ENCODE peak calls at places on chromosome 17, in ten cellular contexts. O, Z, V, L, W, N, Q, P, D and M are unnamed samples.

GRCh38 chr17:67784364-67785121 is 40.8 kb upstream of the BPTF start:
- DNase-seq in O (no peak), Z (no peak), V (no peak), L (no peak), W (no peak), N (no peak), Q (no peak), P (no peak), D (no peak), M (no peak)

GRCh38 chr17:42720996-42721583 is 23.8 kb downstream of the EZH1 start:
- DNase-seq in O (no peak), Z (peak; percentile 83), V (peak; percentile 73), L (peak; percentile 75), W (no peak), N (no peak), Q (peak; percentile 24), P (peak; percentile 43), D (no peak), M (no peak)

GRCh38 chr17:48177816-48178215 is 70.2 kb downstream of the SNX11 start:
- DNase-seq in O (no peak), Z (no peak), V (no peak), L (no peak), W (no peak), N (no peak), Q (no peak), P (no peak), D (no peak), M (no peak)

GRCh38 chr17:15269087-15269486 is 4.0 kb upstream of the PMP22 start:
- DNase-seq in O (no peak), Z (no peak), V (no peak), L (no peak), W (no peak), N (no peak), Q (no peak), P (no peak), D (no peak), M (no peak)

GRCh38 chr17:37373530-37374159 is 2.1 kb upstream of the C17orf78 start:
- DNase-seq in O (no peak), Z (peak; percentile 88), V (peak; percentile 91), L (peak; percentile 74), W (peak; percentile 43), N (no peak), Q (peak; percentile 47), P (peak; percentile 78), D (peak; percentile 75), M (peak; percentile 42)

GRCh38 chr17:38885728-38886642 is 16.1 kb downstream of the LASP1 start:
- DNase-seq in O (no peak), Z (peak; percentile 90), V (peak; percentile 66), L (peak; percentile 75), W (peak; percentile 22), N (no peak), Q (no peak), P (no peak), D (no peak), M (no peak)

GRCh38 chr17:72879877-72880276 is 212.6 kb downstream of the SLC39A11 start:
- DNase-seq in O (no peak), Z (no peak), V (no peak), L (no peak), W (no peak), N (no peak), Q (no peak), P (no peak), D (no peak), M (no peak)

GRCh38 chr17:17004251-17004996 is 32.5 kb upstream of the TNFRSF13B start:
- DNase-seq in O (peak; percentile 19), Z (no peak), V (no peak), L (no peak), W (peak; percentile 12), N (peak; percentile 42), Q (no peak), P (no peak), D (no peak), M (no peak)

GRCh38 chr17:82927661-82928601 is 88.1 kb upstream of the ZNF750 start:
- DNase-seq in O (no peak), Z (no peak), V (no peak), L (no peak), W (no peak), N (peak; percentile 67), Q (no peak), P (no peak), D (no peak), M (no peak)

DNA sequence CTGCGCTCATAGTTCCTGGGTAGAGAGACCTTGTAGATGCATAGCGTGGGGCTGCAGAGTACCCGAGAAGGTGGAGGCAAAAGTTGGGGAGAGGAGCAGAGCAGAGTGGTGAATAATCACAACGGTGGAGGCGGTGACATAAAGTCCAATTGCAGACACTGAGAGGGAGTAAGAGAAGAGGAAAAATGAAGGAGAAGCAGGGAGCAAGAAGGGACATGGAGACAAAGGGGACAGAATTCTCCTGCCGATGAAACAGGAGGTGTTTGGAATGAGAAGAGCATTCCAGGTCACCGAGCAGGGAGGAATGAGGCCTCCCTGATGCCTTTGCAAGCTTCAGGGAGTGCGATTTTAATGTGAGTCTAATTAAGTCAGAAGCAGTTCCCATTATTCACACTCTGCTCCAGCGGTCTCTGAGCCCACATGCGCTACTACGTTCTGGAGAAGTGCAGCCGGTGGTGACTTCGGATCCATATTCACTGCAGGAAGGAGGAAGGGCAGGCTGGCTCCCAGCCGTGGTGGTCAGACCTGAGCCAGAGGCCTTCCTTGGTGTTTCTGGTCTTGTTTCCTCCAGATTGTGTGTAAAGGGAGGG is 108.0 kb upstream of the DNAH9 start:
- DNase-seq in O (no peak), Z (peak; percentile 67), V (no peak), L (no peak), W (no peak), N (no peak), Q (no peak), P (no peak), D (no peak), M (no peak)
- TF ChIP-seq CTCF in O (no peak), Z (no peak), V (no peak), L (no peak), W (no peak), N (no peak), Q (no peak), P (no peak), D (no peak), M (no peak)

DNA sequence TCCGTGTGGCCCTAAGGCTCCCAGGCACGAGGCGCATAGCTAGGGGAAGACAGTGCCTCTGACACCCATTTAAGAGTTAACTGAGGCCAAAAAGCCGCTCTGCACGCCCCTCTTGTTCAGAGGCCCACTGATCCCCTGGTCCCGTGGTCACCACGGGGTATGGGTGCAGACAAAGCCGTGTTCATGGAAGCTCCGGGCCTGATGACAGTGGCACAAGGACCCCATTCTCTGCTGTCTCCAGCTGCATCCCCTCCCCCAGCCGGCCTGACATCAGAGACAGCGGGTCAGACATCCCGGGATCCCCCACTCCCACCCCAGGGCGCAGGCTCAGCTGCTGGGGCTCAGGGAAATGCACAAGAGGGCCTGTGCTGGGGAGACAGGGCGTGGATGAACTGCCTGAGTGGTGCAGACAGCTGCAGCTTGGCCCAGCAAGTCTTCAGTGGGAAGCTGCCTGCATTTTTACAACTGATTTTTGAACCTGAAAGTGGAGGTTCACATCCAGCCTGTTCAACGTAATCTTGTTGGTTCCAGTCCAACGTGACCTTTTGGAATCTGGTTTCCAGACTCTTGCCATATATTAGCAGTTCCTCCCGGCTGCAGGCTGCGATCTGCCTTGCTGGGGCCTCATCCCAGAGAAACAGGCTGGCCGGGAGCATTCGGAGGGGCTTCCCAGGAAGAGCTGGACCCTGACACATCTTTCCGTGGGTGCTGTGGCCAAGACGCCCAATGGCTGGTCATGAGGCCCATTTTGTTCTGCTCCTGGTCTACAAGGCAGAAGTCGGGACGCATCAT is 9.7 kb upstream of the BAHCC1 start:
- DNase-seq in O (peak; percentile 28), Z (no peak), V (peak; percentile 57), L (no peak), W (peak; percentile 64), N (no peak), Q (no peak), P (no peak), D (no peak), M (no peak)
- H3K4me3 ChIP-seq in O (no peak overlapping the region), Z (no peak overlapping the region), V (no peak overlapping the region), L (no peak overlapping the region), W (no peak overlapping the region), N (no peak overlapping the region), Q (no peak overlapping the region), P (no peak overlapping the region), D (no peak overlapping the region), M (no peak overlapping the region)

GRCh38 chr17:58329035-58329807 is 626 bp upstream of the TSPOAP1 start:
- DNase-seq in O (peak; percentile 51), Z (peak; percentile 46), V (no peak), L (peak; percentile 73), W (no peak), N (peak; percentile 81), Q (no peak), P (no peak), D (no peak), M (no peak)
- TF ChIP-seq CTCF in O (no peak), Z (peak; percentile 26), V (peak; percentile 20), L (peak; percentile 32), W (no peak), N (peak; percentile 44), Q (no peak), P (peak; percentile 20), D (peak; percentile 31), M (peak; percentile 30)

GRCh38 chr17:58375811-58376210 is 23.8 kb upstream of the SUPT4H1 start:
- DNase-seq in O (no peak), Z (no peak), V (no peak), L (no peak), W (no peak), N (no peak), Q (no peak), P (no peak), D (no peak), M (no peak)
- H3K4me3 ChIP-seq in O (no peak overlapping the region), Z (no peak overlapping the region), V (no peak overlapping the region), L (no peak overlapping the region), W (no peak overlapping the region), N (no peak overlapping the region), Q (no peak overlapping the region), P (no peak overlapping the region), D (no peak overlapping the region), M (no peak overlapping the region)

GRCh38 chr17:57368637-57369336 is 112.5 kb downstream of the MSI2 start:
- DNase-seq in O (peak; percentile 54), Z (no peak), V (no peak), L (no peak), W (no peak), N (no peak), Q (no peak), P (peak; percentile 6), D (no peak), M (no peak)
- TF ChIP-seq CTCF in O (no peak), Z (no peak), V (no peak), L (no peak), W (no peak), N (no peak), Q (no peak), P (no peak), D (no peak), M (no peak)

DNA sequence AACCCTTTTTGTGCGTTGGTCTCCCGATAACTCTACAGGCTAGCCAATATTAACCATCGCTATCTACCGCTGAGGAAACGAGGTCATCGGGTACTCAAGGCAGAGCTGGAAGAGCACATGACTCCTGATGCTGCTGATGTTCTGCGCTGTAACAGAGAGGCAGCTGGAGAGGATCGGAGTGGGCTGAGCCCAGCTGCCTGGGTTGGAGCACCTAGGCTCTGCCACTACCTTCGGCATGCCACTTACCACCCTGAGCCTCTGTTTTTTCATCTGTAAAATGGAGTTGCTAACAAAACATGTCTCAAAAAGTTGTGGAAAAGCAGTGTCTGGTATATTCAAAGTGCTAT is 439 bp upstream of the SLC46A1 start:
- DNase-seq in O (no peak), Z (peak; percentile 27), V (no peak), L (peak; percentile 61), W (no peak), N (no peak), Q (no peak), P (peak; percentile 58), D (no peak), M (no peak)
- H3K4me3 ChIP-seq in O (peak overlapping the region; percentile 70), Z (peak overlapping the region; percentile 63), V (peak overlapping the region; percentile 70), L (peak overlapping the region; percentile 88), W (peak overlapping the region; percentile 62), N (peak overlapping the region; percentile 97), Q (peak overlapping the region; percentile 81), P (peak overlapping the region; percentile 68), D (peak overlapping the region; percentile 63), M (peak overlapping the region; percentile 77)